ENCODE peak calls at places on chromosomes 11 and 22, in four cellular contexts. One of them, this sample, is unnamed.

GRCh38 chr11:47020793-47021624 is 84.4 kb downstream of the CSTPP1 start:
- DNase-seq in AG09319: no peak
- DNase-seq in right cardiac atrium: no peak
- DNase-seq in stimulated activated CD4-positive, alpha-beta T cell treated with anti-CD3 and anti-CD28 coated beads, Interleukin-1b, Interleukin-23, amount 100 ng/mL, for 48 hours: no peak
- DNase-seq in this sample: no peak

GRCh38 chr11:102733232-102733875 is 8.6 kb upstream of the MMP8 start:
- DNase-seq in AG09319: no peak
- DNase-seq in right cardiac atrium: peak
- DNase-seq in stimulated activated CD4-positive, alpha-beta T cell treated with anti-CD3 and anti-CD28 coated beads, Interleukin-1b, Interleukin-23, amount 100 ng/mL, for 48 hours: peak
- DNase-seq in this sample: peak

GRCh38 chr22:39688186-39688768 is 117.7 kb downstream of the CACNA1I start:
- DNase-seq in AG09319: no peak
- DNase-seq in right cardiac atrium: peak
- DNase-seq in stimulated activated CD4-positive, alpha-beta T cell treated with anti-CD3 and anti-CD28 coated beads, Interleukin-1b, Interleukin-23, amount 100 ng/mL, for 48 hours: no peak
- DNase-seq in this sample: no peak

GRCh38 chr11:77497368-77497767 is 23.5 kb upstream of the PAK1 start:
- DNase-seq in AG09319: no peak
- DNase-seq in right cardiac atrium: no peak
- DNase-seq in stimulated activated CD4-positive, alpha-beta T cell treated with anti-CD3 and anti-CD28 coated beads, Interleukin-1b, Interleukin-23, amount 100 ng/mL, for 48 hours: no peak
- DNase-seq in this sample: peak

GRCh38 chr11:30876656-30877371 is 290.7 kb upstream of the MPPED2 start:
- DNase-seq in AG09319: no peak
- DNase-seq in right cardiac atrium: peak
- DNase-seq in stimulated activated CD4-positive, alpha-beta T cell treated with anti-CD3 and anti-CD28 coated beads, Interleukin-1b, Interleukin-23, amount 100 ng/mL, for 48 hours: no peak
- DNase-seq in this sample: no peak

GRCh38 chr11:1485504-1485885 is 1.1 kb downstream of the MOB2 start:
- DNase-seq in AG09319: no peak
- DNase-seq in right cardiac atrium: peak
- DNase-seq in stimulated activated CD4-positive, alpha-beta T cell treated with anti-CD3 and anti-CD28 coated beads, Interleukin-1b, Interleukin-23, amount 100 ng/mL, for 48 hours: no peak
- DNase-seq in this sample: no peak

GRCh38 chr11:22432331-22433065 is 94.3 kb downstream of the SLC17A6 start:
- DNase-seq in AG09319: no peak
- DNase-seq in right cardiac atrium: peak
- DNase-seq in stimulated activated CD4-positive, alpha-beta T cell treated with anti-CD3 and anti-CD28 coated beads, Interleukin-1b, Interleukin-23, amount 100 ng/mL, for 48 hours: no peak
- DNase-seq in this sample: no peak

GRCh38 chr22:44026066-44026629 is 2.0 kb downstream of the PARVB start:
- DNase-seq in AG09319: no peak
- DNase-seq in right cardiac atrium: no peak
- DNase-seq in stimulated activated CD4-positive, alpha-beta T cell treated with anti-CD3 and anti-CD28 coated beads, Interleukin-1b, Interleukin-23, amount 100 ng/mL, for 48 hours: no peak
- DNase-seq in this sample: peak

GRCh38 chr22:50506611-50507420 is 686 bp downstream of the LMF2 start:
- DNase-seq in AG09319: no peak
- DNase-seq in right cardiac atrium: peak
- DNase-seq in stimulated activated CD4-positive, alpha-beta T cell treated with anti-CD3 and anti-CD28 coated beads, Interleukin-1b, Interleukin-23, amount 100 ng/mL, for 48 hours: no peak
- DNase-seq in this sample: no peak

GRCh38 chr11:106594751-106595351 is 423.4 kb downstream of the GUCY1A2 start:
- DNase-seq in AG09319: no peak
- DNase-seq in right cardiac atrium: no peak
- DNase-seq in stimulated activated CD4-positive, alpha-beta T cell treated with anti-CD3 and anti-CD28 coated beads, Interleukin-1b, Interleukin-23, amount 100 ng/mL, for 48 hours: no peak
- DNase-seq in this sample: peak

GRCh38 chr11:91248199-91248807 is 976.3 kb upstream of the FAT3 start:
- DNase-seq in AG09319: no peak
- DNase-seq in right cardiac atrium: no peak
- DNase-seq in stimulated activated CD4-positive, alpha-beta T cell treated with anti-CD3 and anti-CD28 coated beads, Interleukin-1b, Interleukin-23, amount 100 ng/mL, for 48 hours: no peak
- DNase-seq in this sample: peak

GRCh38 chr11:122453586-122453985 is 201.9 kb upstream of the UBASH3B start:
- DNase-seq in AG09319: no peak
- DNase-seq in right cardiac atrium: no peak
- DNase-seq in stimulated activated CD4-positive, alpha-beta T cell treated with anti-CD3 and anti-CD28 coated beads, Interleukin-1b, Interleukin-23, amount 100 ng/mL, for 48 hours: no peak
- DNase-seq in this sample: no peak

GRCh38 chr11:3807856-3808845 is at the start of gene PGAP2:
- DNase-seq in AG09319: no peak
- DNase-seq in right cardiac atrium: peak
- DNase-seq in stimulated activated CD4-positive, alpha-beta T cell treated with anti-CD3 and anti-CD28 coated beads, Interleukin-1b, Interleukin-23, amount 100 ng/mL, for 48 hours: peak
- DNase-seq in this sample: peak

GRCh38 chr11:9025101-9025850 is 21.5 kb upstream of the NRIP3 start:
- DNase-seq in AG09319: no peak
- DNase-seq in right cardiac atrium: no peak
- DNase-seq in stimulated activated CD4-positive, alpha-beta T cell treated with anti-CD3 and anti-CD28 coated beads, Interleukin-1b, Interleukin-23, amount 100 ng/mL, for 48 hours: no peak
- DNase-seq in this sample: no peak

GRCh38 chr11:57515332-57516060 is at the start of gene SLC43A1:
- DNase-seq in AG09319: no peak
- DNase-seq in right cardiac atrium: peak
- DNase-seq in stimulated activated CD4-positive, alpha-beta T cell treated with anti-CD3 and anti-CD28 coated beads, Interleukin-1b, Interleukin-23, amount 100 ng/mL, for 48 hours: peak
- DNase-seq in this sample: peak

GRCh38 chr11:45073575-45074225 is 72.7 kb upstream of the PRDM11 start:
- DNase-seq in AG09319: no peak
- DNase-seq in right cardiac atrium: no peak
- DNase-seq in stimulated activated CD4-positive, alpha-beta T cell treated with anti-CD3 and anti-CD28 coated beads, Interleukin-1b, Interleukin-23, amount 100 ng/mL, for 48 hours: no peak
- DNase-seq in this sample: no peak

GRCh38 chr11:66624450-66624849 is 8.0 kb downstream of the RBM14 start:
- DNase-seq in AG09319: no peak
- DNase-seq in right cardiac atrium: peak
- DNase-seq in stimulated activated CD4-positive, alpha-beta T cell treated with anti-CD3 and anti-CD28 coated beads, Interleukin-1b, Interleukin-23, amount 100 ng/mL, for 48 hours: no peak
- DNase-seq in this sample: no peak

GRCh38 chr11:25453471-25453870 is 878.5 kb upstream of the ANO3 start:
- DNase-seq in AG09319: no peak
- DNase-seq in right cardiac atrium: no peak
- DNase-seq in stimulated activated CD4-positive, alpha-beta T cell treated with anti-CD3 and anti-CD28 coated beads, Interleukin-1b, Interleukin-23, amount 100 ng/mL, for 48 hours: no peak
- DNase-seq in this sample: no peak

GRCh38 chr22:30182365-30182764 is 64.2 kb downstream of the LIF start:
- DNase-seq in AG09319: no peak
- DNase-seq in right cardiac atrium: no peak
- DNase-seq in stimulated activated CD4-positive, alpha-beta T cell treated with anti-CD3 and anti-CD28 coated beads, Interleukin-1b, Interleukin-23, amount 100 ng/mL, for 48 hours: no peak
- DNase-seq in this sample: no peak

GRCh38 chr11:133887692-133888332 is 42.5 kb upstream of the SPATA19 start:
- DNase-seq in AG09319: no peak
- DNase-seq in right cardiac atrium: no peak
- DNase-seq in stimulated activated CD4-positive, alpha-beta T cell treated with anti-CD3 and anti-CD28 coated beads, Interleukin-1b, Interleukin-23, amount 100 ng/mL, for 48 hours: no peak
- DNase-seq in this sample: no peak

GRCh38 chr11:67606150-67606476 is 623 bp upstream of the NDUFV1 start:
- DNase-seq in AG09319: no peak
- DNase-seq in right cardiac atrium: peak
- DNase-seq in stimulated activated CD4-positive, alpha-beta T cell treated with anti-CD3 and anti-CD28 coated beads, Interleukin-1b, Interleukin-23, amount 100 ng/mL, for 48 hours: no peak
- DNase-seq in this sample: no peak

GRCh38 chr22:32700186-32700882 is 101.2 kb upstream of the TIMP3 start:
- DNase-seq in AG09319: peak
- DNase-seq in right cardiac atrium: no peak
- DNase-seq in stimulated activated CD4-positive, alpha-beta T cell treated with anti-CD3 and anti-CD28 coated beads, Interleukin-1b, Interleukin-23, amount 100 ng/mL, for 48 hours: no peak
- DNase-seq in this sample: no peak

GRCh38 chr11:57410287-57410686 is 16.6 kb downstream of the SLC43A3 start:
- DNase-seq in AG09319: peak
- DNase-seq in right cardiac atrium: no peak
- DNase-seq in stimulated activated CD4-positive, alpha-beta T cell treated with anti-CD3 and anti-CD28 coated beads, Interleukin-1b, Interleukin-23, amount 100 ng/mL, for 48 hours: no peak
- DNase-seq in this sample: no peak

GRCh38 chr11:83845797-83846196 is 559.6 kb upstream of the CCDC90B start:
- DNase-seq in AG09319: no peak
- DNase-seq in right cardiac atrium: no peak
- DNase-seq in stimulated activated CD4-positive, alpha-beta T cell treated with anti-CD3 and anti-CD28 coated beads, Interleukin-1b, Interleukin-23, amount 100 ng/mL, for 48 hours: no peak
- DNase-seq in this sample: no peak

GRCh38 chr11:114796954-114797721 is 118.8 kb downstream of the NXPE2 start:
- DNase-seq in AG09319: no peak
- DNase-seq in right cardiac atrium: no peak
- DNase-seq in stimulated activated CD4-positive, alpha-beta T cell treated with anti-CD3 and anti-CD28 coated beads, Interleukin-1b, Interleukin-23, amount 100 ng/mL, for 48 hours: no peak
- DNase-seq in this sample: no peak

GRCh38 chr22:42080287-42080686 is 787 bp downstream of the SMDT1 start:
- DNase-seq in AG09319: no peak
- DNase-seq in right cardiac atrium: no peak
- DNase-seq in stimulated activated CD4-positive, alpha-beta T cell treated with anti-CD3 and anti-CD28 coated beads, Interleukin-1b, Interleukin-23, amount 100 ng/mL, for 48 hours: no peak
- DNase-seq in this sample: peak

GRCh38 chr22:19174106-19175025 is 4.2 kb downstream of the SLC25A1 start:
- DNase-seq in AG09319: no peak
- DNase-seq in right cardiac atrium: no peak
- DNase-seq in stimulated activated CD4-positive, alpha-beta T cell treated with anti-CD3 and anti-CD28 coated beads, Interleukin-1b, Interleukin-23, amount 100 ng/mL, for 48 hours: no peak
- DNase-seq in this sample: no peak

GRCh38 chr11:93537767-93538261 is 5.4 kb downstream of the SMCO4 start:
- DNase-seq in AG09319: no peak
- DNase-seq in right cardiac atrium: peak
- DNase-seq in stimulated activated CD4-positive, alpha-beta T cell treated with anti-CD3 and anti-CD28 coated beads, Interleukin-1b, Interleukin-23, amount 100 ng/mL, for 48 hours: no peak
- DNase-seq in this sample: no peak

GRCh38 chr11:131690362-131690761 is 319.9 kb downstream of the NTM start:
- DNase-seq in AG09319: no peak
- DNase-seq in right cardiac atrium: peak
- DNase-seq in stimulated activated CD4-positive, alpha-beta T cell treated with anti-CD3 and anti-CD28 coated beads, Interleukin-1b, Interleukin-23, amount 100 ng/mL, for 48 hours: no peak
- DNase-seq in this sample: no peak

GRCh38 chr22:23756891-23757290 is 2.7 kb upstream of the VPREB3 start:
- DNase-seq in AG09319: no peak
- DNase-seq in right cardiac atrium: no peak
- DNase-seq in stimulated activated CD4-positive, alpha-beta T cell treated with anti-CD3 and anti-CD28 coated beads, Interleukin-1b, Interleukin-23, amount 100 ng/mL, for 48 hours: no peak
- DNase-seq in this sample: no peak

GRCh38 chr11:109138200-109138599 is 283.8 kb upstream of the C11orf87 start:
- DNase-seq in AG09319: no peak
- DNase-seq in right cardiac atrium: no peak
- DNase-seq in stimulated activated CD4-positive, alpha-beta T cell treated with anti-CD3 and anti-CD28 coated beads, Interleukin-1b, Interleukin-23, amount 100 ng/mL, for 48 hours: no peak
- DNase-seq in this sample: no peak

GRCh38 chr11:133399855-133400625 is 132.3 kb downstream of the OPCML start:
- DNase-seq in AG09319: no peak
- DNase-seq in right cardiac atrium: no peak
- DNase-seq in stimulated activated CD4-positive, alpha-beta T cell treated with anti-CD3 and anti-CD28 coated beads, Interleukin-1b, Interleukin-23, amount 100 ng/mL, for 48 hours: no peak
- DNase-seq in this sample: no peak

GRCh38 chr22:30420401-30421178 is 5.0 kb upstream of the MTFP1 start:
- DNase-seq in AG09319: peak
- DNase-seq in right cardiac atrium: no peak
- DNase-seq in stimulated activated CD4-positive, alpha-beta T cell treated with anti-CD3 and anti-CD28 coated beads, Interleukin-1b, Interleukin-23, amount 100 ng/mL, for 48 hours: no peak
- DNase-seq in this sample: no peak

GRCh38 chr11:31799794-31800397 is 11.2 kb downstream of the PAX6 start:
- DNase-seq in AG09319: no peak
- DNase-seq in right cardiac atrium: no peak
- DNase-seq in stimulated activated CD4-positive, alpha-beta T cell treated with anti-CD3 and anti-CD28 coated beads, Interleukin-1b, Interleukin-23, amount 100 ng/mL, for 48 hours: no peak
- DNase-seq in this sample: no peak

GRCh38 chr22:26161746-26162145 is 7.5 kb upstream of the SEZ6L start:
- DNase-seq in AG09319: no peak
- DNase-seq in right cardiac atrium: no peak
- DNase-seq in stimulated activated CD4-positive, alpha-beta T cell treated with anti-CD3 and anti-CD28 coated beads, Interleukin-1b, Interleukin-23, amount 100 ng/mL, for 48 hours: no peak
- DNase-seq in this sample: no peak